ENCODE peak calls at places on chromosomes 3 and 15, in nine cellular contexts. P is epithelial cell of proximal tubule; Y is LNCaP clone FGC; O is mucosa of descending colon; Z is cardiac muscle cell; E is AG04450; F is GM13976; Q is neural progenitor cell; R is CD4-positive, alpha-beta T cell. K is an unnamed sample.

GRCh38 chr15:67845974-67846373 is 6.1 kb upstream of the RNU6-1 start:
- DNase-seq in Q (no peak), O (no peak), E (no peak), P (no peak), F (no peak), R (no peak), Y (no peak), Z (no peak), K (no peak)

GRCh38 chr3:45486926-45487325 is 98.5 kb downstream of the LARS2 start:
- DNase-seq in F (no peak), Y (no peak), O (no peak), Q (no peak), Z (no peak), E (no peak), R (no peak), P (peak; percentile 10), K (no peak)

GRCh38 chr3:71454513-71455423 is 128.8 kb downstream of the FOXP1 start:
- DNase-seq in O (no peak), Y (no peak), Q (no peak), R (no peak), P (no peak), F (no peak), E (no peak), Z (no peak), K (no peak)

GRCh38 chr3:128407986-128408692 is 58.6 kb downstream of the DNAJB8 start:
- DNase-seq in O (no peak), F (no peak), Q (no peak), R (no peak), Z (no peak), E (no peak), P (no peak), Y (no peak), K (no peak)

GRCh38 chr3:111473550-111473949 is 68.4 kb upstream of the CD96 start:
- DNase-seq in P (no peak), R (no peak), O (no peak), Q (peak; percentile 16), Y (no peak), Z (peak; percentile 7), F (no peak), E (no peak), K (no peak)

GRCh38 chr3:74273091-74273490 is 341.4 kb downstream of the CNTN3 start:
- DNase-seq in Z (peak; percentile 14), E (no peak), Y (no peak), O (peak; percentile 37), R (no peak), F (no peak), Q (no peak), P (no peak), K (no peak)

GRCh38 chr3:122621112-122621511 is 43.7 kb downstream of the PARP15 start:
- DNase-seq in O (no peak), Y (no peak), P (no peak), F (peak; percentile 37), Z (no peak), E (no peak), Q (no peak), R (no peak), K (no peak)

GRCh38 chr3:121894191-121894990 is at the start of gene SLC15A2:
- DNase-seq in E (no peak), O (no peak), Y (no peak), P (no peak), R (no peak), F (no peak), Z (peak; percentile 31), Q (peak; percentile 54), K (no peak)

GRCh38 chr3:157067114-157067513 is 92.8 kb downstream of the CCNL1 start:
- DNase-seq in E (no peak), Z (no peak), F (no peak), Y (no peak), O (no peak), R (peak; percentile 25), Q (no peak), P (no peak), K (no peak)

GRCh38 chr15:66674756-66675155 is 27.3 kb upstream of the SMAD6 start:
- DNase-seq in E (no peak), R (no peak), Z (no peak), P (no peak), Q (no peak), Y (no peak), F (no peak), O (peak; percentile 77), K (no peak)

GRCh38 chr3:133662256-133662773 is 574 bp upstream of the TOPBP1 start:
- DNase-seq in Z (peak; percentile 31), P (no peak), Y (no peak), F (peak; percentile 52), E (no peak), Q (peak; percentile 15), O (no peak), R (no peak), K (peak; percentile 52)

GRCh38 chr15:77838061-77838460 is 205.3 kb upstream of the LINGO1 start:
- DNase-seq in F (no peak), Z (peak; percentile 21), Q (no peak), R (no peak), E (no peak), O (peak; percentile 20), Y (no peak), P (no peak), K (peak; percentile 10)

GRCh38 chr15:77837649-77838025 is 204.9 kb upstream of the LINGO1 start:
- DNase-seq in Q (no peak), O (no peak), F (no peak), Z (no peak), Y (no peak), E (no peak), R (no peak), P (no peak), K (no peak)

GRCh38 chr15:77836901-77837648 is 204.4 kb upstream of the LINGO1 start:
- DNase-seq in F (no peak), Y (no peak), P (no peak), R (no peak), Z (no peak), O (peak; percentile 4), Q (no peak), E (no peak), K (peak; percentile 13)

GRCh38 chr15:77834276-77834990 is 201.7 kb upstream of the LINGO1 start:
- DNase-seq in E (no peak), R (no peak), Y (no peak), Q (no peak), O (peak; percentile 5), P (no peak), Z (no peak), F (no peak), K (no peak)

GRCh38 chr15:77836116-77836798 is 203.5 kb upstream of the LINGO1 start:
- DNase-seq in Q (peak; percentile 81), Z (peak; percentile 43), F (peak; percentile 80), Y (no peak), P (no peak), E (no peak), O (peak; percentile 5), R (no peak), K (no peak)
- TF ChIP-seq CTCF in Q (peak; percentile 11), Z (no peak), F (no peak), Y (no peak), P (no peak), E (no peak), O (no peak), R (no peak), K (no peak)

DNA sequence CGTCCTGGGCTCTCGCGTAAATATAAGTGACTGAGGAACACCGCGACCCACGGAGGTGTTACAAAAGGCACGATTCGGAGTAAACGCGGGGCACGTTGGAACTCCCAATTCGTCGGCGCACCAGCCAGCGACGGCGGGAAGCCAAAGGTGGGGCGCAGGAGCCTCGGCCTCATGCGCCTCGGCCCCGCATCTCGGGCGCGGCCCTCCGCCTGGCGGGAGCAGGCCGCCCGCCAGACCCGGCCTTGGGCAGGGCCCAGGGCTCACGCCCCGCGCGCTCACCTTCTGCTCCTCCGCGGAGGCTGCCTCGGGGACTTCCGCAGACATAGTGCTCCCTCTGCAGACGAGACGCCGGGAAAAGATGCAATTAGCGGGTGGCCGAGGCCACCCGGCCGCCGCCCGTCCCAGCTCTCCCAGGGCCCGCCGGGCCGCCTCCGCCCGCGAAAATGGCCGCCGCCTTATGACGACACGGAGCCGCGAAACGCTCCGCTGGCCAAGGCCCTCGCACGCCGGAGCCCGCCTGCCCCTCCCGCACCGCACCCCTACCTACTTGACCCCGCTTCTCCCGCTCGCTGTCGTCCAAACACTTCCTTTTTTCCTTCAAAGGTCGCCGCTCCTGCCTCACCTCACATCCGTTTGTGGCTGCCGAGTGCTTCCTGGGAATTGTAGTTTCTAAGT is at the start of gene ARPP19:
- DNase-seq in E (peak; percentile 49), R (peak; percentile 62), P (peak; percentile 46), O (peak; percentile 93), Y (peak; percentile 83), F (peak; percentile 91), Z (peak; percentile 93), Q (peak; percentile 97), K (peak; percentile 95)
- TF ChIP-seq CTCF in E (no peak), R (peak; percentile 24), P (no peak), O (no peak), Y (peak; percentile 40), F (peak; percentile 19), Z (peak; percentile 15), Q (peak; percentile 39), K (no peak)

DNA sequence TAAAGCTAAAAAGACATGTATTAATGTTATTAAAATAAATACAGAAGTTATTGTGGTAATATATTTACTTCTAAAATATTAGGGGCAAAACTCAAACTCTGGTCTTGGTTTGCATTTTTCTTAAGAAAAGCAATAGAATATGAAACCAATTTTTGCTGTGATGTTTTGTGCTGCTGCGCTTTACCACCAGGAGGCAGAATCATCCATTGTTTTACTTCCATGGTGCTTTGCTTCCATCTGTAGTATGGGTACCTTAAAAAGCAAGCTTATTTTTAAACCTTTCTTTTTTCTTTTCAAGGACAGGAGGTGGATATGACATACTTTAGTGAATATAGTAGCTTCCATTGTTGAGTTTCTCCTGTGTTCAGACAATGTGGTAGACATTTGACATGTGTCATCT is 46.6 kb upstream of the MRPL3 start:
- DNase-seq in Y (no peak), O (no peak), E (no peak), Z (no peak), F (no peak), R (no peak), Q (no peak), P (no peak), K (no peak)
- TF ChIP-seq CTCF in Y (peak; percentile 59), O (no peak), E (peak; percentile 41), Z (peak; percentile 41), F (peak; percentile 33), R (no peak), Q (peak; percentile 58), P (peak; percentile 75), K (peak; percentile 20)

GRCh38 chr15:90287096-90287495 is 21.6 kb downstream of the NGRN start:
- DNase-seq in O (no peak), R (no peak), Q (no peak), Z (no peak), E (no peak), P (no peak), F (no peak), Y (no peak), K (no peak)

GRCh38 chr15:90291679-90292356 is 26.3 kb downstream of the NGRN start:
- DNase-seq in Y (no peak), R (no peak), Z (no peak), E (no peak), O (no peak), F (peak; percentile 41), Q (no peak), P (no peak), K (peak; percentile 74)

DNA sequence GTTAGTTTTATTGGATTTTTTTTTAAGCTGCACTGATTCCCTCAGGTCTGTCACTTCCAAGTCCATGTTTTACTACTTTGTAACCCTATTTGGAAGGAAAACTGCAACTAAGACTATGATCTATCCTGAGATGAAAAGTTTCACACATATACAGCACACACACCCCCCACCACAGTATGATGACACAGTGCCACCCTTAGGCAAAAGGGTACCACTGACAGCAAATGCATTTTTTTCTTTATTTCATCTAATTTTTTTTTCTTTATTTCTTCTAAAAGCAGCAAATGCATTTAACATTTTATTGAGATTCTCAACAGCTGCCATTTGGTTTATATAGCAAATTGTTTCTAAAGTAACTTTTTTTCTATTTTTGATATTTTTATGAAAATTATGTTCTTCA is 21.2 kb downstream of the NGRN start:
- DNase-seq in O (no peak), Z (peak; percentile 63), R (no peak), Y (no peak), F (peak; percentile 62), P (no peak), Q (peak; percentile 40), E (no peak), K (no peak)
- TF ChIP-seq CTCF in O (no peak), Z (peak; percentile 48), R (peak; percentile 89), Y (peak; percentile 64), F (peak; percentile 60), P (peak; percentile 66), Q (peak; percentile 66), E (peak; percentile 34), K (no peak)

K was measured in Caco-2.